ENCODE peak calls at places on chromosomes 13 and 19, in seven cellular contexts. L is uterus, I is pancreas, G is fibroblast of lung, N is spleen, X is left ventricle myocardium inferior, C is neural progenitor cell. Y is an unnamed sample. For H3K9me3 and H3K4me1, the result is how much of the 10 kb centered on the place peaks cover.

GRCh38 chr13:22047082-22047784 is 376.4 kb downstream of the FGF9 start:
- DNase-seq in L (no peak), I (no peak), G (no peak), N (no peak), X (no peak), C (no peak), Y (no peak)

GRCh38 chr13:67880916-67881315 is 650.8 kb upstream of the PCDH9 start:
- DNase-seq in L (no peak), I (no peak), G (peak), N (no peak), X (no peak), C (no peak), Y (no peak)

GRCh38 chr13:66778461-66778860 is 451.7 kb downstream of the PCDH9 start:
- DNase-seq in L (no peak), I (no peak), G (no peak), N (no peak), X (no peak), C (no peak), Y (no peak)

GRCh38 chr19:22517496-22518411 is 95.6 kb upstream of the ZNF98 start:
- DNase-seq in L (peak), I (no peak), G (no peak), N (peak), X (no peak), C (no peak), Y (no peak)

GRCh38 chr19:8050274-8051096 is 2.1 kb upstream of the CCL25 start:
- DNase-seq in L (peak), I (peak), G (peak), N (peak), X (peak), C (peak), Y (peak)

GRCh38 chr13:91203430-91203829 is 144.1 kb upstream of the MIR17HG start:
- DNase-seq in L (no peak), I (no peak), G (no peak), N (no peak), X (no peak), C (no peak), Y (no peak)

GRCh38 chr13:33615436-33615835 is 202.5 kb upstream of the RFC3 start:
- DNase-seq in L (no peak), I (no peak), G (no peak), N (no peak), X (no peak), C (no peak), Y (no peak)

GRCh38 chr13:92196566-92197256 is 798.3 kb downstream of the GPC5 start:
- DNase-seq in L (no peak), I (no peak), G (peak), N (no peak), X (no peak), C (no peak), Y (no peak)

GRCh38 chr13:60114499-60115028 is 49.2 kb downstream of the DIAPH3 start:
- DNase-seq in L (no peak), I (no peak), G (no peak), N (no peak), X (no peak), C (no peak), Y (no peak)

GRCh38 chr13:102317593-102317992 is 84.3 kb downstream of the FGF14 start:
- DNase-seq in L (peak), I (peak), G (peak), N (no peak), X (peak), C (no peak), Y (peak)

GRCh38 chr13:37995052-37995451 is 125.5 kb upstream of the TRPC4 start:
- DNase-seq in L (no peak), I (no peak), G (peak), N (no peak), X (no peak), C (peak), Y (no peak)

GRCh38 chr19:30175987-30176386 is 196.2 kb upstream of the ZNF536 start:
- DNase-seq in L (no peak), I (no peak), G (no peak), N (no peak), X (no peak), C (no peak), Y (no peak)

GRCh38 chr19:33868076-33868735 is 71.5 kb downstream of the KCTD15 start:
- DNase-seq in L (no peak), I (no peak), G (no peak), N (peak), X (no peak), C (no peak), Y (no peak)

GRCh38 chr19:46605356-46605821 is 4.3 kb downstream of the CALM3 start:
- DNase-seq in L (no peak), I (no peak), G (no peak), N (peak), X (no peak), C (no peak), Y (no peak)

GRCh38 chr13:72805663-72806341 is 23.9 kb downstream of the PIBF1 start:
- DNase-seq in L (no peak), I (no peak), G (no peak), N (no peak), X (no peak), C (no peak), Y (no peak)

GRCh38 chr13:47794963-47795362 is 206.1 kb downstream of the SUCLA2 start:
- DNase-seq in L (no peak), I (no peak), G (no peak), N (no peak), X (no peak), C (no peak), Y (no peak)

GRCh38 chr19:58361900-58362271 is 665 bp downstream of the ZNF497 start:
- DNase-seq in L (peak), I (peak), G (no peak), N (peak), X (peak), C (no peak), Y (peak)

GRCh38 chr19:36115453-36116343 is at the start of gene TBCB:
- DNase-seq in L (no peak), I (no peak), G (no peak), N (peak), X (peak), C (peak), Y (peak)

GRCh38 chr19:572891-573825 is 762 bp downstream of the BSG start:
- DNase-seq in L (peak), I (peak), G (peak), N (peak), X (peak), C (peak), Y (peak)

GRCh38 chr13:44818428-44818827 is 170.8 kb downstream of the NUFIP1 start:
- DNase-seq in L (no peak), I (no peak), G (no peak), N (no peak), X (no peak), C (peak), Y (no peak)

GRCh38 chr13:44107357-44108121 is 227.8 kb downstream of the LACC1 start:
- DNase-seq in L (no peak), I (no peak), G (no peak), N (no peak), X (no peak), C (no peak), Y (no peak)

GRCh38 chr13:113902536-113902935 is 38.7 kb upstream of the GAS6 start:
- DNase-seq in L (no peak), I (no peak), G (peak), N (no peak), X (no peak), C (no peak), Y (no peak)

GRCh38 chr19:6674868-6675305 is 4.9 kb upstream of the TNFSF14 start:
- DNase-seq in L (peak), I (peak), G (peak), N (peak), X (peak), C (peak), Y (peak)

GRCh38 chr19:18418034-18418724 is 1.0 kb upstream of the SSBP4 start:
- DNase-seq in L (peak), I (no peak), G (no peak), N (peak), X (no peak), C (no peak), Y (peak)

GRCh38 chr13:102667911-102668310 is 26.9 kb downstream of the METTL21C start:
- DNase-seq in L (no peak), I (no peak), G (no peak), N (no peak), X (no peak), C (no peak), Y (no peak)

GRCh38 chr19:3575260-3575741 is 2.6 kb downstream of the HMG20B start:
- DNase-seq in L (no peak), I (no peak), G (no peak), N (no peak), X (no peak), C (peak), Y (no peak)

GRCh38 chr13:104773775-104774174 is 1707.6 kb upstream of the SLC10A2 start:
- DNase-seq in L (no peak), I (no peak), G (peak), N (no peak), X (no peak), C (peak), Y (no peak)

GRCh38 chr19:18057557-18057956 is 29.2 kb downstream of the IL12RB1 start:
- DNase-seq in L (no peak), I (no peak), G (no peak), N (no peak), X (peak), C (no peak), Y (peak)

GRCh38 chr19:55259540-55260210 is 858 bp upstream of the PPP6R1 start:
- DNase-seq in L (no peak), I (peak), G (no peak), N (peak), X (no peak), C (no peak), Y (peak)

GRCh38 chr13:73870970-73871935 is 263.0 kb downstream of the KLF12 start:
- DNase-seq in L (peak), I (no peak), G (peak), N (no peak), X (no peak), C (no peak), Y (no peak)

GRCh38 chr13:113023217-113023597 is 54.2 kb downstream of the MCF2L start:
- DNase-seq in L (no peak), I (no peak), G (peak), N (no peak), X (peak), C (no peak), Y (no peak)

GRCh38 chr19:20005741-20006140 is 33.6 kb downstream of the ZNF682 start:
- DNase-seq in L (no peak), I (no peak), G (no peak), N (no peak), X (no peak), C (no peak), Y (no peak)
- H3K9me3 ChIP-seq in L (under half), I (under half), G (under half), N (half or more), X (half or more), C (half or more), Y (half or more)

GRCh38 chr13:64471916-64472315 is 2758.2 kb downstream of the PCDH9 start:
- DNase-seq in L (no peak), I (no peak), G (peak), N (no peak), X (no peak), C (no peak), Y (no peak)
- TF ChIP-seq CTCF in L (no peak), I (no peak), G (no peak), N (no peak), X (no peak), C (peak), Y (no peak)

GRCh38 chr19:45499196-45500180 is 1.2 kb downstream of the PPM1N start:
- DNase-seq in L (no peak), I (no peak), G (no peak), N (peak), X (no peak), C (peak), Y (peak)
- H3K4me1 ChIP-seq in L (under half), I (under half), G (under half), N (under half), X (under half), C (under half), Y (under half)

DNA sequence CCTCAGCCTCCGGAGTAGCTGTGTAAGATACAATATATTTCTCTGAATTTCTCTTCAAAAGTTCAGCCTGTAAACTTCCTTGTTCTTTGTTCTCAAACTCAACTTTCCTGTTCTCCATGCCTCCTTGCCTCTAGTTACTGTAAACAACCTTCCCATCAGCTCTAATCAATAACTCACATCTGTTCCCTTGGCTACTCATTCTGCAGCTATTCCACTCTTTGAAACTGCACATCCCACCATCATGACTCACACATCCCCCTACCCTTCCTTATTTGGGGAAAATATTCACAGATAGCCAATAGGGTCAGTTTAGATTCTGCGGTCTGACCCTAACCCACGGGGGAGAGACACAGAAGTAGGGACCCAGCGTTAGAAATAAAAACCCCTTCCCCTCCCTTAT is 2.0 kb downstream of the ZNF562 start:
- DNase-seq in L (no peak), I (no peak), G (no peak), N (no peak), X (no peak), C (no peak), Y (no peak)
- H3K9me3 ChIP-seq in L (under half), I (under half), G (under half), N (half or more), X (half or more), C (under half), Y (half or more)

Y was measured in mucosa of descending colon.